ENCODE peak calls at places on chromosomes 12 and 14, in ten cellular contexts. F, R, T, V, G, C, W, Q, N and E are unnamed samples.
A peak's percentile ranks its signal among the peaks of the same experiment; 100 is the strongest.

GRCh38 chr14:99522025-99522401 is 40.8 kb downstream of the CCNK start:
- DNase-seq in F (no peak), R (no peak), T (no peak), V (no peak), G (no peak), C (no peak), W (no peak), Q (no peak), N (no peak), E (no peak)

GRCh38 chr12:57487055-57487596 is 742 bp upstream of the MARS1 start:
- DNase-seq in F (no peak), R (no peak), T (no peak), V (no peak), G (no peak), C (no peak), W (no peak), Q (no peak), N (no peak), E (no peak)

GRCh38 chr12:42704340-42704739 is 114.8 kb upstream of the PRICKLE1 start:
- DNase-seq in F (no peak), R (no peak), T (no peak), V (no peak), G (no peak), C (no peak), W (no peak), Q (no peak), N (no peak), E (no peak)

GRCh38 chr12:47854531-47854930 is 34.8 kb upstream of the HDAC7 start:
- DNase-seq in F (no peak), R (no peak), T (no peak), V (no peak), G (no peak), C (no peak), W (no peak), Q (no peak), N (no peak), E (no peak)

GRCh38 chr12:28089363-28089762 is 100.9 kb upstream of the CCDC91 start:
- DNase-seq in F (no peak), R (no peak), T (no peak), V (no peak), G (no peak), C (no peak), W (peak; percentile 6), Q (no peak), N (no peak), E (no peak)

GRCh38 chr14:98847520-98848468 is 424.2 kb downstream of the BCL11B start:
- DNase-seq in F (no peak), R (no peak), T (no peak), V (no peak), G (no peak), C (no peak), W (no peak), Q (no peak), N (no peak), E (no peak)

GRCh38 chr14:103715052-103716000 is at the start of the genes XRCC3 and ZFYVE21:
- DNase-seq in F (peak; percentile 100), R (peak; percentile 100), T (peak; percentile 100), V (peak; percentile 99), G (peak; percentile 100), C (peak; percentile 100), W (peak; percentile 99), Q (peak; percentile 99), N (peak; percentile 100), E (peak; percentile 100)

GRCh38 chr12:101925935-101926334 is 48.6 kb downstream of the DRAM1 start:
- DNase-seq in F (no peak), R (no peak), T (no peak), V (no peak), G (no peak), C (no peak), W (no peak), Q (no peak), N (no peak), E (no peak)

GRCh38 chr14:50318031-50318626 is 6.0 kb downstream of the DMAC2L start:
- DNase-seq in F (peak; percentile 27), R (no peak), T (no peak), V (no peak), G (peak; percentile 8), C (peak; percentile 9), W (peak; percentile 69), Q (peak; percentile 19), N (no peak), E (peak; percentile 42)

GRCh38 chr12:68876471-68876870 is 56.5 kb downstream of the CPM start:
- DNase-seq in F (no peak), R (no peak), T (no peak), V (peak; percentile 20), G (no peak), C (no peak), W (no peak), Q (no peak), N (no peak), E (no peak)

GRCh38 chr14:43169722-43170121 is 1337.4 kb downstream of the FSCB start:
- DNase-seq in F (no peak), R (no peak), T (no peak), V (no peak), G (no peak), C (no peak), W (no peak), Q (no peak), N (no peak), E (no peak)

GRCh38 chr12:12456637-12457036 is 99.8 kb downstream of the BORCS5 start:
- DNase-seq in F (no peak), R (no peak), T (no peak), V (no peak), G (no peak), C (peak; percentile 43), W (no peak), Q (peak; percentile 74), N (no peak), E (peak; percentile 41)